ENCODE peak calls at places on chromosomes 2 and 18, in five cellular contexts. W is ovary, A is 8988T, Q is NCI-H510A treated with DMSO at 0.1 percent for 48 hours, E is small intestine. I is an unnamed sample.

GRCh38 chr18:79792096-79792987 is 5.4 kb upstream of the KCNG2 start:
- DNase-seq in W (no peak), A (no peak), Q (no peak), E (no peak), I (no peak)

GRCh38 chr2:189791338-189792042 is 7.2 kb downstream of the PMS1 start:
- DNase-seq in W (no peak), A (no peak), Q (no peak), E (peak), I (no peak)

GRCh38 chr2:149330127-149331022 is at the start of gene LYPD6:
- DNase-seq in W (peak), A (peak), Q (peak), E (peak), I (peak)

GRCh38 chr2:208488668-208489564 is 82.3 kb downstream of the PTH2R start:
- DNase-seq in W (no peak), A (no peak), Q (peak), E (peak), I (no peak)

GRCh38 chr2:220279372-220279771 is 651.9 kb downstream of the SLC4A3 start:
- DNase-seq in W (no peak), A (no peak), Q (no peak), E (no peak), I (peak)

GRCh38 chr18:76228716-76229115 is 266.3 kb downstream of the ZNF516 start:
- DNase-seq in W (no peak), A (no peak), Q (no peak), E (no peak), I (no peak)

GRCh38 chr2:134677866-134678774 is 40.7 kb downstream of the TMEM163 start:
- DNase-seq in W (peak), A (no peak), Q (no peak), E (no peak), I (no peak)

GRCh38 chr2:63049291-63050185 is 1.1 kb upstream of the OTX1 start:
- DNase-seq in W (peak), A (peak), Q (no peak), E (no peak), I (no peak)

GRCh38 chr2:144237845-144238637 is 281.9 kb downstream of the ZEB2 start:
- DNase-seq in W (no peak), A (no peak), Q (peak), E (no peak), I (peak)

GRCh38 chr2:190585000-190585678 is 50.6 kb upstream of the NEMP2 start:
- DNase-seq in W (no peak), A (no peak), Q (no peak), E (no peak), I (peak)

GRCh38 chr18:76349067-76349715 is 145.9 kb downstream of the ZNF516 start:
- DNase-seq in W (peak), A (peak), Q (peak), E (peak), I (peak)

GRCh38 chr2:31539505-31539904 is 41.2 kb downstream of the SRD5A2 start:
- DNase-seq in W (no peak), A (no peak), Q (no peak), E (no peak), I (no peak)

GRCh38 chr2:85770369-85770768 is 16.6 kb downstream of the ATOH8 start:
- DNase-seq in W (no peak), A (no peak), Q (no peak), E (no peak), I (no peak)

GRCh38 chr2:178452334-178452733 is 1.2 kb downstream of the PJVK start:
- DNase-seq in W (no peak), A (no peak), Q (peak), E (no peak), I (no peak)

GRCh38 chr2:75605770-75606535 is 40.6 kb upstream of the MRPL19 start:
- DNase-seq in W (no peak), A (no peak), Q (peak), E (peak), I (peak)

GRCh38 chr18:13173573-13173972 is 45.0 kb upstream of the LDLRAD4 start:
- DNase-seq in W (no peak), A (no peak), Q (no peak), E (no peak), I (no peak)

GRCh38 chr18:56086176-56086575 is 498.2 kb upstream of the TCF4 start:
- DNase-seq in W (no peak), A (no peak), Q (no peak), E (no peak), I (no peak)

GRCh38 chr2:71790261-71791038 is 337.1 kb downstream of the DYSF start:
- DNase-seq in W (no peak), A (no peak), Q (no peak), E (no peak), I (no peak)

GRCh38 chr18:22657619-22658018 is 239.9 kb upstream of the CTAGE1 start:
- DNase-seq in W (no peak), A (no peak), Q (no peak), E (no peak), I (no peak)

GRCh38 chr2:108257757-108258331 is 18.1 kb downstream of the SULT1C3 start:
- DNase-seq in W (no peak), A (no peak), Q (no peak), E (no peak), I (no peak)

GRCh38 chr2:164430166-164430783 is 191.0 kb downstream of the GRB14 start:
- DNase-seq in W (no peak), A (no peak), Q (peak), E (peak), I (peak)

GRCh38 chr2:187541086-187542085 is 12.8 kb downstream of the TFPI start:
- DNase-seq in W (no peak), A (no peak), Q (no peak), E (peak), I (peak)

GRCh38 chr2:36387258-36387916 is 31.8 kb downstream of the CRIM1 start:
- DNase-seq in W (no peak), A (no peak), Q (no peak), E (no peak), I (no peak)

GRCh38 chr2:8427211-8427610 is 254.6 kb upstream of the ID2 start:
- DNase-seq in W (no peak), A (no peak), Q (no peak), E (no peak), I (no peak)

GRCh38 chr2:236088368-236089057 is 79.7 kb downstream of the GBX2 start:
- DNase-seq in W (no peak), A (no peak), Q (no peak), E (no peak), I (no peak)

GRCh38 chr18:2657043-2657512 is 1.6 kb downstream of the SMCHD1 start:
- DNase-seq in W (no peak), A (no peak), Q (no peak), E (no peak), I (no peak)

GRCh38 chr2:68336192-68336591 is 16.4 kb upstream of the CNRIP1 start:
- DNase-seq in W (no peak), A (no peak), Q (no peak), E (no peak), I (peak)

GRCh38 chr2:201151127-201152074 is 31.5 kb upstream of the CASP10 start:
- DNase-seq in W (no peak), A (no peak), Q (no peak), E (no peak), I (peak)

GRCh38 chr2:239294571-239295054 is 106.2 kb downstream of the HDAC4 start:
- DNase-seq in W (peak), A (no peak), Q (no peak), E (peak), I (no peak)

GRCh38 chr2:209441541-209441940 is 17.7 kb downstream of the MAP2 start:
- DNase-seq in W (no peak), A (no peak), Q (no peak), E (no peak), I (no peak)

GRCh38 chr2:232438951-232439757 is 16.8 kb upstream of the ALPI start:
- DNase-seq in W (peak), A (peak), Q (no peak), E (no peak), I (no peak)

GRCh38 chr2:96873651-96874096 is 3.8 kb upstream of the SEMA4C start:
- DNase-seq in W (peak), A (no peak), Q (no peak), E (no peak), I (no peak)

GRCh38 chr2:105396254-105397024 is 2.4 kb downstream of the FHL2 start:
- DNase-seq in W (no peak), A (peak), Q (no peak), E (peak), I (peak)

GRCh38 chr2:37869756-37870155 is 55.3 kb upstream of the RMDN2 start:
- DNase-seq in W (no peak), A (no peak), Q (no peak), E (no peak), I (peak)

GRCh38 chr2:71379086-71379485 is 47.5 kb downstream of the ZNF638 start:
- DNase-seq in W (no peak), A (no peak), Q (no peak), E (peak), I (peak)

GRCh38 chr2:9770308-9771100 is 72.8 kb upstream of the TAF1B start:
- DNase-seq in W (peak), A (peak), Q (peak), E (peak), I (peak)

GRCh38 chr2:99430614-99431258 is 59.1 kb downstream of the REV1 start:
- DNase-seq in W (no peak), A (no peak), Q (no peak), E (no peak), I (peak)

GRCh38 chr2:180707867-180708205 is 272.6 kb upstream of the UBE2E3 start:
- DNase-seq in W (no peak), A (no peak), Q (no peak), E (peak), I (peak)